ENCODE peak calls at places on chromosomes 4 and X, in four cellular contexts. I, L, K and F are unnamed samples.

GRCh38 chr4:23930750-23931488 is 41.1 kb upstream of the PPARGC1A start:
- DNase-seq in I (peak; percentile 67), L (no peak), K (peak; percentile 23), F (peak; percentile 42)

GRCh38 chr4:180394307-180394706 is 1848.9 kb upstream of the TENM3 start:
- DNase-seq in I (no peak), L (no peak), K (no peak), F (no peak)

GRCh38 chrX:1521459-1521956 is 15.5 kb downstream of the P2RY8 start:
- DNase-seq in I (no peak), L (no peak), K (no peak), F (no peak)

GRCh38 chrX:149962859-149963757 is 24.8 kb upstream of the EOLA2 start:
- DNase-seq in I (peak; percentile 41), L (peak; percentile 12), K (no peak), F (peak; percentile 55)

GRCh38 chrX:23503835-23504539 is 163.3 kb upstream of the PRDX4 start:
- DNase-seq in I (peak; percentile 65), L (no peak), K (peak; percentile 83), F (no peak)

GRCh38 chr4:99815597-99816011 is 1.0 kb upstream of the DAPP1 start:
- DNase-seq in I (no peak), L (no peak), K (peak; percentile 66), F (no peak)

GRCh38 chrX:8273451-8273894 is 102.4 kb upstream of the VCX2 start:
- DNase-seq in I (no peak), L (no peak), K (no peak), F (no peak)

GRCh38 chrX:19857131-19857530 is 30.3 kb downstream of the SH3KBP1 start:
- DNase-seq in I (no peak), L (no peak), K (no peak), F (no peak)

GRCh38 chrX:101062171-101062570 is 10.3 kb upstream of the TRMT2B start:
- DNase-seq in I (no peak), L (no peak), K (no peak), F (no peak)

GRCh38 chr4:17702666-17703065 is 78.8 kb downstream of the FAM184B start:
- DNase-seq in I (no peak), L (no peak), K (no peak), F (no peak)

GRCh38 chrX:99798951-99799350 is 611.1 kb downstream of the PCDH19 start:
- DNase-seq in I (no peak), L (no peak), K (no peak), F (no peak)

GRCh38 chrX:138487866-138488265 is 223.7 kb downstream of the FGF13 start:
- DNase-seq in I (no peak), L (no peak), K (no peak), F (no peak)

GRCh38 chr4:153809307-153809706 is 20.4 kb upstream of the SFRP2 start:
- DNase-seq in I (no peak), L (no peak), K (no peak), F (no peak)

GRCh38 chr4:83232087-83232486 is 52.5 kb downstream of the COQ2 start:
- DNase-seq in I (no peak), L (no peak), K (no peak), F (no peak)

GRCh38 chrX:40539214-40540142 is 41.3 kb upstream of the ATP6AP2 start:
- DNase-seq in I (peak; percentile 87), L (no peak), K (peak; percentile 7), F (no peak)

GRCh38 chr4:183333983-183334382 is 11.8 kb upstream of the CLDN24 start:
- DNase-seq in I (no peak), L (no peak), K (no peak), F (no peak)

GRCh38 chr4:107164962-107165361 is 128.8 kb upstream of the DKK2 start:
- DNase-seq in I (no peak), L (no peak), K (no peak), F (no peak)

GRCh38 chr4:94373752-94374151 is 31.1 kb upstream of the HPGDS start:
- DNase-seq in I (no peak), L (no peak), K (no peak), F (no peak)

GRCh38 chrX:11648705-11649519 is 16.8 kb downstream of the ARHGAP6 start:
- DNase-seq in I (no peak), L (no peak), K (no peak), F (no peak)

GRCh38 chr4:153785830-153786721 is 2.8 kb downstream of the SFRP2 start:
- DNase-seq in I (no peak), L (no peak), K (no peak), F (peak; percentile 34)

GRCh38 chr4:83282049-83282535 is 2.5 kb downstream of the COQ2 start:
- DNase-seq in I (peak; percentile 49), L (peak; percentile 14), K (peak; percentile 23), F (peak; percentile 44)

GRCh38 chrX:856901-857300 is 226.3 kb downstream of the SHOX start:
- DNase-seq in I (no peak), L (no peak), K (no peak), F (no peak)

GRCh38 chr4:170089743-170090666 is at the start of gene AADAT:
- DNase-seq in I (peak; percentile 89), L (peak; percentile 81), K (no peak), F (peak; percentile 97)

GRCh38 chr4:46586566-46586965 is 196.6 kb upstream of the GABRA2 start:
- DNase-seq in I (no peak), L (no peak), K (no peak), F (no peak)

GRCh38 chr4:8726344-8726851 is 133.8 kb downstream of the CPZ start:
- DNase-seq in I (no peak), L (no peak), K (no peak), F (peak; percentile 16)

GRCh38 chrX:153650959-153651358 is 4.0 kb downstream of the DUSP9 start:
- DNase-seq in I (no peak), L (no peak), K (no peak), F (no peak)

GRCh38 chr4:8523175-8523574 is 57.0 kb upstream of the GPR78 start:
- DNase-seq in I (no peak), L (no peak), K (no peak), F (no peak)

GRCh38 chrX:18557879-18558278 is 114.0 kb downstream of the RS1 start:
- DNase-seq in I (no peak), L (no peak), K (no peak), F (no peak)

GRCh38 chr4:158667651-158668198 is 4.0 kb downstream of the C4orf46 start:
- DNase-seq in I (peak; percentile 55), L (no peak), K (no peak), F (peak; percentile 74)

GRCh38 chr4:11565213-11565612 is 136.5 kb upstream of the HS3ST1 start:
- DNase-seq in I (no peak), L (no peak), K (no peak), F (no peak)

GRCh38 chr4:82744284-82744963 is 54.2 kb downstream of the SCD5 start:
- DNase-seq in I (no peak), L (no peak), K (peak; percentile 49), F (no peak)

GRCh38 chr4:100284302-100284701 is 94.0 kb upstream of the DDIT4L start:
- DNase-seq in I (no peak), L (no peak), K (no peak), F (no peak)

GRCh38 chr4:84669201-84669600 is 86.3 kb downstream of the CDS1 start:
- DNase-seq in I (no peak), L (no peak), K (no peak), F (no peak)

GRCh38 chr4:4853921-4854648 is 5.4 kb upstream of the MSX1 start:
- DNase-seq in I (no peak), L (no peak), K (no peak), F (no peak)

GRCh38 chrX:129984196-129984962 is 1.9 kb downstream of the BCORL1 start:
- DNase-seq in I (peak; percentile 38), L (no peak), K (no peak), F (peak; percentile 86)

GRCh38 chr4:164779811-164780216 is 25.9 kb downstream of the SMIM31 start:
- DNase-seq in I (peak; percentile 18), L (peak; percentile 43), K (no peak), F (peak; percentile 42)

GRCh38 chr4:187887886-187888285 is 107.7 kb upstream of the ZFP42 start:
- DNase-seq in I (no peak), L (no peak), K (no peak), F (peak; percentile 34)

GRCh38 chrX:153301746-153302145 is 19.8 kb downstream of the PNMA6F start:
- DNase-seq in I (no peak), L (no peak), K (no peak), F (no peak)